ENCODE peak calls at places on chromosomes 16 and 17, in seven cellular contexts. I is WTC11; T is endothelial cell; C is heart left ventricle; K is OCI-LY7; X is HCT116; Y is CD8-positive, alpha-beta T cell. V is an unnamed sample.

GRCh38 chr16:1331712-1332617 is 1.5 kb upstream of the BAIAP3 start:
- DNase-seq in I (peak), T (peak), C (peak), K (peak), X (peak), Y (peak), V (peak)

GRCh38 chr16:87295661-87296531 is 21.3 kb downstream of the C16orf95 start:
- DNase-seq in I (no peak), T (no peak), C (no peak), K (no peak), X (no peak), Y (no peak), V (no peak)

GRCh38 chr17:9767432-9767991 is 23.9 kb downstream of the DHRS7C start:
- DNase-seq in I (no peak), T (no peak), C (no peak), K (no peak), X (no peak), Y (no peak), V (no peak)

GRCh38 chr17:7839890-7840260 is 5.9 kb downstream of the KDM6B start:
- DNase-seq in I (no peak), T (no peak), C (no peak), K (peak), X (no peak), Y (peak), V (no peak)

GRCh38 chr17:15651583-15652110 is 32.1 kb upstream of the FBXW10B start:
- DNase-seq in I (peak), T (no peak), C (peak), K (peak), X (peak), Y (no peak), V (peak)

GRCh38 chr17:28131592-28131991 is 89.1 kb downstream of the NLK start:
- DNase-seq in I (no peak), T (no peak), C (no peak), K (no peak), X (no peak), Y (no peak), V (no peak)

GRCh38 chr16:77171750-77172635 is 19.0 kb upstream of the MON1B start:
- DNase-seq in I (no peak), T (peak), C (no peak), K (peak), X (peak), Y (no peak), V (no peak)

GRCh38 chr16:82653550-82654511 is 27.1 kb downstream of the CDH13 start:
- DNase-seq in I (no peak), T (no peak), C (no peak), K (peak), X (peak), Y (peak), V (no peak)

GRCh38 chr16:87344931-87345631 is 27.9 kb upstream of the C16orf95 start:
- DNase-seq in I (no peak), T (no peak), C (peak), K (no peak), X (no peak), Y (peak), V (peak)

GRCh38 chr16:82059983-82060421 is 24.9 kb downstream of the HSD17B2 start:
- DNase-seq in I (no peak), T (no peak), C (no peak), K (no peak), X (no peak), Y (no peak), V (no peak)

GRCh38 chr17:17227608-17228520 is 9.1 kb downstream of the FLCN start:
- DNase-seq in I (no peak), T (no peak), C (peak), K (no peak), X (no peak), Y (no peak), V (no peak)

GRCh38 chr17:75525806-75526554 is 483 bp downstream of the LLGL2 start:
- DNase-seq in I (peak), T (no peak), C (no peak), K (no peak), X (no peak), Y (no peak), V (peak)

GRCh38 chr17:79808763-79809529 is 12.1 kb upstream of the CBX8 start:
- DNase-seq in I (no peak), T (no peak), C (no peak), K (peak), X (peak), Y (no peak), V (no peak)

GRCh38 chr17:10063730-10064221 is 134.6 kb downstream of the GAS7 start:
- DNase-seq in I (no peak), T (no peak), C (no peak), K (no peak), X (no peak), Y (peak), V (peak)

GRCh38 chr17:34858941-34859562 is 102.2 kb downstream of the CCT6B start:
- DNase-seq in I (no peak), T (no peak), C (no peak), K (no peak), X (no peak), Y (no peak), V (no peak)

GRCh38 chr16:7137560-7138330 is 194.9 kb upstream of the RBFOX1 start:
- DNase-seq in I (no peak), T (no peak), C (no peak), K (no peak), X (no peak), Y (no peak), V (no peak)

GRCh38 chr16:47299587-47299986 is 155.8 kb upstream of the NETO2 start:
- DNase-seq in I (no peak), T (no peak), C (no peak), K (no peak), X (no peak), Y (no peak), V (no peak)

GRCh38 chr17:81386646-81387234 is 8.5 kb upstream of the BAHCC1 start:
- DNase-seq in I (no peak), T (no peak), C (peak), K (no peak), X (no peak), Y (no peak), V (no peak)

GRCh38 chr17:28338056-28338768 is 2.7 kb downstream of the TNFAIP1 start:
- DNase-seq in I (no peak), T (no peak), C (peak), K (no peak), X (no peak), Y (no peak), V (no peak)

GRCh38 chr17:8019161-8019560 is 16.7 kb downstream of the GUCY2D start:
- DNase-seq in I (no peak), T (no peak), C (no peak), K (no peak), X (no peak), Y (no peak), V (no peak)

GRCh38 chr16:79707867-79708266 is 107.3 kb upstream of the MAF start:
- DNase-seq in I (no peak), T (no peak), C (peak), K (no peak), X (no peak), Y (no peak), V (no peak)

DNA sequence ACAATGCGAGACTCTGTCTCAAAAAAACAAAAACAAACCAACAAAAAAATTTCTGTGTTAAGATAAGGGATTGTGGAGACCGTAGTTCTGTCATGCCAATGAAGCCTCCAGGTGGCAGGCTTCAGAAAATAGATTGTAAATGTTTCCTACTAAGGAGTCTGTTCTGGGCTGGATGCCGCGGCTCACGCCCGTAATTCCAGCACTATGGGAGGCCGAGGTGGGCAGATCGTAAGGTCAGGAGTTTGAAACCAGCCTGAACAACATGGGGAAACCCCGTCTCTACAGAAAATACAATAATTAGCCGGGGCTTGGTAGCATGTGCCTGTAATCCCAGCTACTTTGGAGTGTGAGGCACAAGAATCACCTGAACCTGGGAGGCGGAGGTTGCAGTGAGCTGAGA is 4.4 kb upstream of the SNX29 start:
- DNase-seq in I (peak), T (no peak), C (no peak), K (no peak), X (no peak), Y (no peak), V (no peak)
- TF ChIP-seq CTCF in I (no peak), T (no peak), C (no peak), K (peak), X (peak), Y (no peak), V (no peak)

GRCh38 chr17:2937331-2938003 is 125.9 kb downstream of the OR1D5 start:
- DNase-seq in I (no peak), T (no peak), C (no peak), K (no peak), X (no peak), Y (no peak), V (peak)
- TF ChIP-seq CTCF in I (no peak), T (no peak), C (peak), K (peak), X (peak), Y (no peak), V (no peak)

DNA sequence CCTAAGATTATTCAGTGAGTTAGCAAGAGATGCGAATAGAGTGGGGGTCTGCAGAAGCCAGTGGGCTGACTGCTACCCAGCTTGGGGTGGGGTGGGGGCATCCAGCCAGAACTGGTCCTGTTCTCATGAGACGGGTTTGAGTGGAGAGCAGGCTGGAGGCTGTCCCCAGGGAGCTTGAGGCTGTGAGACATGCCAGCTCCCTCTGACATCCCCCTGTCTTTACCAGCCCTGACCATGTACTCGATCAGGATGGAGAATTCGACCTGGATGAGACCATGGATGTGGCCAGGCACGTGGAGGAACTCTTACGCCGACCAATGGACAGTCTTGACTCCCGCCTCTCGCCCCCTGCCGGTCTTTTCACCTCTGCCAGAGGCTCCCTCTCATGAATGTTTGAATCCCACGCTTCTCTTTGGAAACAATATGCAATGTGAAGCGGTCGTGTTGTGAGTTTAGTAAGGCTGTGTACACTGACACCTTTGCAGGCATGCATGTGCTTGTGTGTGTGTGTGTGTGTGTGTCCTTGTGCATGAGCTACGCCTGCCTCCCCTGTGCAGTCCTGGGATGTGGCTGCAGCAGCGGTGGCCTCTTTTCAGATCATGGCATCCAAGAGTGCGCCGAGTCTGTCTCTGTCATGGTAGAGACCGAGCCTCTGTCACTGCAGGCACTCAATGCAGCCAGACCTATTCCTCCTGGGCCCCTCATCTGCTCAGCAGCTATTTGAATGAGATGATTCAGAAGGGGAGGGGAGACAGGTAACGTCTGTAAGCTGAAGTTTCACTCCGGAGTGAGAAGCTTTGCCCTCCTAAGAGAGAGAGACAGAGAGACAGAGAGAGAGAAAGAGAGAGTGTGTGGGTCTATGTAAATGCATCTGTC is 22.2 kb downstream of the STAT5A start:
- DNase-seq in I (peak), T (no peak), C (no peak), K (no peak), X (no peak), Y (no peak), V (no peak)
- TF ChIP-seq CTCF in I (no peak), T (no peak), C (no peak), K (no peak), X (no peak), Y (no peak), V (no peak)

GRCh38 chr16:27790546-27791403 is 240.8 kb downstream of the KATNIP start:
- DNase-seq in I (no peak), T (no peak), C (no peak), K (no peak), X (no peak), Y (no peak), V (no peak)

GRCh38 chr16:27795992-27796614 is 246.2 kb downstream of the KATNIP start:
- DNase-seq in I (peak), T (peak), C (peak), K (peak), X (peak), Y (no peak), V (peak)

GRCh38 chr16:27791404-27791719 is 241.4 kb downstream of the KATNIP start:
- DNase-seq in I (no peak), T (no peak), C (no peak), K (no peak), X (no peak), Y (no peak), V (no peak)

GRCh38 chr16:27789595-27790241 is 239.8 kb downstream of the KATNIP start:
- DNase-seq in I (no peak), T (no peak), C (no peak), K (no peak), X (no peak), Y (no peak), V (no peak)

DNA sequence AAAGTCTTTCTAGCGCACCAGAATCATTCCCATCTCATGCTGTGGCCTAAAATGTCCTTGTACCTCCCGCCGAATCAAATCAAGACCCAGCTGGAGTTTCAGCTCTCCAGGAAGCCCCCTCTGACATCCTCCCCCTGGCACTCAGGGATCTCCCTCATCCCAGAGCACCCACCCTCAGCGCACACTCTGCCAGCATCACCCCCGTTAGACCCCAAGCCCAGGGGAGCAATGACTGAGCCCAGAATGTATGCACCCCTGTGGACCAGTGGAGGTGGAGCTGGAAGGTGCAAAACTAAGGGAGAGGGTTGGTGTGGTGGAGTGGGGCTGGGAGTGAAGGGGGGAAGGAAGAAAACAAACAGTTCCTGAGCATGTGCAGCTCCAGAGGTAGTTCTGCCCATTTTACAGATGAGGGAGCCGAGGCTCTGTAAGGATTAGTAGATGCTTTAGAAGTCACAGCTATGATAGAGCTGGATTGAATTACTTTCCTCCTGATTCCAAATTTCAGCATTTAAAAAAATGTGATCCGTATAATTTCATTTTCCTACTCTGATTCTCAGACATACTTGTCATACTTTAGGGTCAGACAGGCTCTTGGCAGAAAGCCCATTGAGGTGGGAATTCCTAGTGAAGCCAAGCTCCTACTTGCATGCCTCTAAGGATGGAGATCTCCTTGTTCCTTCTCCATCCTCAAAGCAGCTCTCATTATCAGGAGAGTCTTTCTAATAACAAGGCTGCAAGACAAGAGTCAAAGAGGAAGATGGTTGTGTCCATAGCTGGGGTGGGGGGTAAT is 242.7 kb downstream of the KATNIP start:
- DNase-seq in I (no peak), T (no peak), C (no peak), K (no peak), X (no peak), Y (no peak), V (no peak)
- TF ChIP-seq CTCF in I (no peak), T (no peak), C (no peak), K (no peak), X (no peak), Y (no peak), V (no peak)

DNA sequence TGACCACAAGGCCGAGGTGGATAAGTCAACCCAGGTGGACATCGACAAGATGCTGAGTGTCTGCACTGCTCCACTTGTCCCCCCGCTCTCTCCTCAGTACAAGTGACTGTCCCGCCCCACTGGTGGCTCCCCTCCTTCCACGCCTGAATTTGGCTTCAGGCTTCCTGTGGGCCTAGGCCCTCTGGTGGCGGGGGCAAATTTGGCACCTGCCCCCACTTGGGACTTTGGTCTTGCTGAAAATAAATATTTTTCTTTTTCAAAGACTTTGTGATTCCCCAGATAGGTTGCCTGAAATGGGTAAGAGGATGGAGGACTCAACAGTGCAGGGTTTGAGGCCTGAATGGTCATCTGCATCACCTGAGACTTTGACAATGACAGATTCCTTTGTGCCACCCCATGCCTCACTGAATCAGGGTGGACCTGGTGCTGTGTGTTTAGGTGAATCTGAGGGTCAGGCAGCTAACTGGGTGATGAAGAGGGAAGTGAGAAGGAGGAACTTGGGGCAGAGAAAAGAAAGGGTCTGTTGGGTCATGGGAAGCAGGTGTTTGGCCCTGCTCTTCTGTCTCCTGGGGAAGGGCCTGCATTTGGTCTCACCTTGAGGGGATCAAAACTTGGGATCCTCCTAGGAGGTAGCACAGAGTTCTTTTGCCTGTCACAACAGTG is 2.0 kb downstream of the C16orf86 start:
- DNase-seq in I (no peak), T (no peak), C (no peak), K (peak), X (no peak), Y (peak), V (no peak)
- TF ChIP-seq CTCF in I (no peak), T (peak), C (no peak), K (peak), X (peak), Y (no peak), V (no peak)

DNA sequence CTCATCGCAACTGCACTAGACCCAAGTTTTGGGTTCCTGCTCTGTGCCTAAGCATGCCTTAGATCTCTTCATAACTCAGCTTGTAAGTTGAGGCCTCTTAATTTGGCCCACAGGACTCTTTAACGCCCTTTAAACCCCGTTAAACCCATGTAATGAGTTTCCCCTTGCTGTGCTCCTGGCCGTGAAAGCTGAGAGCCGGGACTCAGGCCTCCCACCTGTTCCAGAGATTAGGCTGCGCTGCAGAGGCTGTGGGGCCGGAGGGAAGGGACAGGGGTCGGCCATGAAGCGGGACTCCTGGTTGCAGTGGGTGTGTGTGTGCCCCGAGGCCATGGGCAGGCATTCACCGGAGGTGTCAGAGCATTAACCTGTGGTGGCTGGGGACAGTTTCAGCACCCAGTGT is 150.8 kb upstream of the IRX3 start:
- DNase-seq in I (no peak), T (no peak), C (no peak), K (no peak), X (no peak), Y (no peak), V (no peak)
- TF ChIP-seq CTCF in I (no peak), T (no peak), C (no peak), K (no peak), X (no peak), Y (no peak), V (no peak)

GRCh38 chr17:58091024-58091567 is 7.9 kb downstream of the DYNLL2 start:
- DNase-seq in I (no peak), T (no peak), C (no peak), K (no peak), X (no peak), Y (no peak), V (no peak)

GRCh38 chr17:58085039-58085715 is 2.0 kb downstream of the DYNLL2 start:
- DNase-seq in I (no peak), T (no peak), C (no peak), K (no peak), X (no peak), Y (no peak), V (no peak)

GRCh38 chr17:58086953-58087352 is 3.7 kb downstream of the DYNLL2 start:
- DNase-seq in I (no peak), T (no peak), C (no peak), K (no peak), X (no peak), Y (no peak), V (no peak)

GRCh38 chr17:58089111-58089510 is 5.9 kb downstream of the DYNLL2 start:
- DNase-seq in I (no peak), T (no peak), C (no peak), K (no peak), X (no peak), Y (no peak), V (no peak)

GRCh38 chr17:58088624-58089023 is 5.4 kb downstream of the DYNLL2 start:
- DNase-seq in I (no peak), T (no peak), C (no peak), K (no peak), X (no peak), Y (no peak), V (no peak)
- TF ChIP-seq CTCF in I (no peak), T (no peak), C (no peak), K (no peak), X (no peak), Y (no peak), V (no peak)

V was measured in left lung.